ENCODE peak calls at places on chromosomes 3 and 15, in six cellular contexts. Y is PC-3, O is HCT116, L is hepatocyte, K is MM.1S, B is GM23338. A is an unnamed sample.

GRCh38 chr3:97968376-97968775 is 3.9 kb downstream of the RIOX2 start:
- DNase-seq in Y (no peak), O (no peak), L (no peak), K (peak; percentile 47), B (no peak), A (no peak)

GRCh38 chr15:74839526-74840395 is 3.2 kb downstream of the ULK3 start:
- DNase-seq in Y (no peak), O (no peak), L (no peak), K (no peak), B (peak; percentile 62), A (peak; percentile 60)

GRCh38 chr3:86594838-86595237 is 396.1 kb downstream of the VGLL3 start:
- DNase-seq in Y (peak; percentile 21), O (no peak), L (no peak), K (no peak), B (no peak), A (no peak)

GRCh38 chr3:184566441-184567414 is 5.1 kb downstream of the EPHB3 start:
- DNase-seq in Y (peak; percentile 67), O (no peak), L (no peak), K (no peak), B (no peak), A (no peak)

GRCh38 chr3:21020681-21021080 is 730.3 kb downstream of the ZNF385D start:
- DNase-seq in Y (peak; percentile 34), O (no peak), L (no peak), K (no peak), B (no peak), A (no peak)

GRCh38 chr3:64086479-64086878 is 63.2 kb upstream of the PSMD6 start:
- DNase-seq in Y (no peak), O (no peak), L (no peak), K (no peak), B (no peak), A (no peak)

GRCh38 chr3:124768812-124769211 is 38.6 kb downstream of the UMPS start:
- DNase-seq in Y (peak; percentile 67), O (no peak), L (peak; percentile 35), K (peak; percentile 76), B (peak; percentile 43), A (no peak)

GRCh38 chr3:196712514-196713413 is 587 bp downstream of the PIGX start:
- DNase-seq in Y (no peak), O (no peak), L (peak; percentile 89), K (no peak), B (peak; percentile 73), A (no peak)

GRCh38 chr15:42073418-42073817 is 20.9 kb downstream of the PLA2G4D start:
- DNase-seq in Y (no peak), O (no peak), L (peak; percentile 61), K (no peak), B (no peak), A (no peak)

GRCh38 chr3:168025076-168025475 is 70.6 kb downstream of the GOLIM4 start:
- DNase-seq in Y (no peak), O (no peak), L (no peak), K (no peak), B (no peak), A (no peak)

GRCh38 chr15:66483131-66483566 is 14.4 kb downstream of the SNAPC5 start:
- DNase-seq in Y (peak; percentile 82), O (no peak), L (no peak), K (no peak), B (no peak), A (no peak)

GRCh38 chr3:24683090-24683489 is 188.4 kb upstream of the THRB start:
- DNase-seq in Y (no peak), O (no peak), L (no peak), K (no peak), B (no peak), A (no peak)

GRCh38 chr3:71428841-71429609 is 154.5 kb downstream of the FOXP1 start:
- DNase-seq in Y (no peak), O (no peak), L (peak; percentile 44), K (no peak), B (no peak), A (peak; percentile 30)

GRCh38 chr15:48520376-48521155 is 124.9 kb downstream of the FBN1 start:
- DNase-seq in Y (peak; percentile 22), O (peak; percentile 7), L (no peak), K (no peak), B (peak; percentile 70), A (no peak)

GRCh38 chr3:36317915-36318314 is 62.4 kb upstream of the STAC start:
- DNase-seq in Y (no peak), O (no peak), L (no peak), K (no peak), B (no peak), A (no peak)

GRCh38 chr3:107928084-107928445 is 162.8 kb downstream of the CD47 start:
- DNase-seq in Y (peak; percentile 59), O (no peak), L (peak; percentile 42), K (no peak), B (peak; percentile 54), A (no peak)

GRCh38 chr15:37891754-37892368 is 42.6 kb upstream of the TMCO5A start:
- DNase-seq in Y (peak; percentile 72), O (peak; percentile 38), L (peak; percentile 75), K (peak; percentile 78), B (peak; percentile 83), A (peak; percentile 43)

GRCh38 chr3:130934442-130935089 is 40.7 kb downstream of the ATP2C1 start:
- DNase-seq in Y (no peak), O (no peak), L (no peak), K (no peak), B (no peak), A (no peak)

GRCh38 chr3:46371802-46372340 is 1.1 kb downstream of the CCR5 start:
- DNase-seq in Y (peak; percentile 46), O (no peak), L (no peak), K (no peak), B (no peak), A (no peak)

GRCh38 chr3:48142316-48142870 is 45.8 kb downstream of the CDC25A start:
- DNase-seq in Y (no peak), O (no peak), L (no peak), K (peak; percentile 79), B (no peak), A (no peak)

GRCh38 chr15:37220949-37221670 is 120.8 kb upstream of the MEIS2 start:
- DNase-seq in Y (no peak), O (no peak), L (no peak), K (no peak), B (no peak), A (no peak)

GRCh38 chr3:191141728-191142127 is 57.3 kb upstream of the OSTN start:
- DNase-seq in Y (peak; percentile 91), O (peak; percentile 76), L (no peak), K (no peak), B (no peak), A (no peak)

GRCh38 chr3:24640330-24640877 is 145.8 kb upstream of the THRB start:
- DNase-seq in Y (peak; percentile 74), O (peak; percentile 27), L (peak; percentile 55), K (no peak), B (peak; percentile 51), A (no peak)

GRCh38 chr3:143442761-143443477 is 323.3 kb downstream of the CHST2 start:
- DNase-seq in Y (peak; percentile 9), O (no peak), L (no peak), K (no peak), B (no peak), A (no peak)

GRCh38 chr3:197364410-197365071 is 66.1 kb upstream of the DLG1 start:
- DNase-seq in Y (peak; percentile 27), O (no peak), L (no peak), K (no peak), B (no peak), A (no peak)

GRCh38 chr3:15313461-15313860 is 18.9 kb downstream of the SH3BP5 start:
- DNase-seq in Y (no peak), O (no peak), L (no peak), K (no peak), B (no peak), A (no peak)

GRCh38 chr3:140276698-140277097 is 341.7 kb downstream of the CLSTN2 start:
- DNase-seq in Y (peak; percentile 16), O (peak; percentile 12), L (peak; percentile 54), K (no peak), B (peak; percentile 71), A (peak; percentile 19)

GRCh38 chr3:138849541-138849940 is 14.8 kb upstream of the PIK3CB start:
- DNase-seq in Y (no peak), O (no peak), L (no peak), K (no peak), B (peak; percentile 41), A (no peak)
- H3K4me3 ChIP-seq in Y (no peak overlapping the region), O (no peak overlapping the region), L (no peak overlapping the region), K (no peak overlapping the region), B (no peak overlapping the region), A (no peak overlapping the region)

DNA sequence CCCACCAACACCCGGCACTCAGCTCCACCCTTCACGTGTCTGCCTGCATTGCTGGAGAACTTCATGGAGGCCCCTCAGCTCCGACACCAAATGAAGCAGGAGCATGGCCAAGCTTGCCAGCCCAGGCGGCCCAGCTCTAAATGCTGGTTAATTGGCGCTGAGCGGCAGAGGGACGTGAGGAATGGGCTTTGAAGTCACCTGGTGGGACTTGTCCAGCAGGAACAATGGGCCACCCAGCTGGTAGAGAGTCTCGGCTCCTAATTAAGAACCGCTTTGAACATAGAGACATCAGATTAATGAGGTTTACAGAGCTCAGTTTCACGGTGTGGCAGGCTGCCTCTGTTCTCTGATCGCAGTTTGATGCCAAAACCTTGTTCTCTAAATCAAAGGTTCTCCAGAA is 77.5 kb upstream of the LINGO1 start:
- DNase-seq in Y (no peak), O (no peak), L (no peak), K (no peak), B (no peak), A (no peak)
- TF ChIP-seq EZH2phosphoT487 in Y (no peak), O (no peak), L (no peak), K (no peak), B (no peak), A (no peak)

DNA sequence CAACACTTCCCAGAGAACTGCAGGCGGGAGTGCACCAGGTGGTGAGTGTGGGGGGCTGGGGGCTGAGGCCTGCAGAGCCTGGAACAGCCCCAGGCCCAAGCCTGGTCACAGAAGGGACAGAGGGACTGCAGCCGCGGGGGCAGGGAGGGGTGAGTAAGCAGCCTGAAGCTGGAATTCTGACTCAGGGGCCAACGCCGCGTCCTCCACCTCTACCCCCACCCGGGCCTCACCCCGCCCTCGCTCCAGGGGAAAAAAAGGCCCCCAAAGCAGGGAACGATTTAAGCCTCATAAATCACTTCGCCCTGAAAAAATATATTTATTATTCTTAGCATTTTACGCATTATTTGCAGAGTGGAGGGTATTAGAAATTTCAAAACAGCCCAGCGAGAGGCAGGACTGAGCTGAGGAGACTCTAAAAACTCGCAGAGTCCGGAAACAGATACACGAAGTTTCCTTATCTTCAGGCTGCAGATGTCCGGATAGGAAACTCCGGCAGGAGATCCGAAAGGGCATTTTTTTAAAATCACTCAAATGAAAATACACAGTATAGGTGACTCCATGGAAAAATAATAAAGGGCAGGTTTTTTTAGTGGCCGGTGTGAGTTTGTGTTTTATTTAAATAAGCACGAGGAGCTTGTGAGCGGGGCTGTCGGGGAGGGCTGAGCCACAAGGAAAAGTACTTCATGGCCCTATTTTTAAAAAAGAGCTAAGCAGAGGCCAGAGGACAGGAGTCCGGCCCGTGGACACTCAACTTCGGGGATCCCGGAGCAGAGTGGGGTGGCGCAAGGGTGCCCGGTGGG is 9.9 kb downstream of the GATA2 start:
- DNase-seq in Y (peak; percentile 72), O (no peak), L (peak; percentile 56), K (no peak), B (peak; percentile 57), A (no peak)
- H3K4me3 ChIP-seq in Y (peak overlapping the region; percentile 93), O (no peak overlapping the region), L (no peak overlapping the region), K (no peak overlapping the region), B (peak overlapping the region; percentile 53), A (no peak overlapping the region)

DNA sequence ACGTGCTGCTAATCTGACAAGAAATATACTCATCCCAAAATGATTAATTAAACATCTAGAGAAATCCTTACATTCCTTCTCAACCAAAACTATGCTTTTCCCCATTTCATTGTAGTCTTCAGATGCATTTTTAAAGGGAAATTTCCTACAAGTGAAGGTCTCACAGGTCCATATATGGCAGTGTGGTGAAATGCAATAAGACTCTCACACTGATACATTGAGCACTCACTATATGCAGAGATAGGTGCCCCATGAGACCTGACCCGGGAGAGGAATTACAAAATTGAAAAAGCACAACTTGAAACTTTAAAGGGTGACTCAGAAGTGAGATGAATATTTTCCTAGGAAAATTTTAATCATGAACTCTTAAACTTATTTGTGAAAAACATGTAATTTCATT is 629.2 kb upstream of the NAALADL2 start:
- DNase-seq in Y (no peak), O (no peak), L (no peak), K (no peak), B (no peak), A (no peak)
- TF ChIP-seq EZH2phosphoT487 in Y (no peak), O (no peak), L (no peak), K (no peak), B (no peak), A (no peak)